ENCODE peak calls at places on chromosome 14, in four cellular contexts. P is K562, E is HepG2, C is GM12878. V is an unnamed sample.

GRCh38 chr14:22226381-22226780 is 362.6 kb downstream of the DAD1 start:
- DNase-seq in P (no peak), E (no peak), C (no peak), V (no peak)

GRCh38 chr14:51680031-51680430 is 28.3 kb downstream of the FRMD6 start:
- DNase-seq in P (no peak), E (no peak), C (no peak), V (no peak)

GRCh38 chr14:100733152-100733850 is 6.6 kb downstream of the DLK1 start:
- DNase-seq in P (no peak), E (no peak), C (no peak), V (no peak)

GRCh38 chr14:94481468-94482131 is 5.6 kb upstream of the SERPINA9 start:
- DNase-seq in P (no peak), E (peak; percentile 74), C (peak; percentile 61), V (no peak)

GRCh38 chr14:20627337-20628032 is 14.0 kb downstream of the OR6S1 start:
- DNase-seq in P (no peak), E (no peak), C (no peak), V (no peak)

GRCh38 chr14:45252356-45253069 is 489 bp downstream of the MIS18BP1 start:
- DNase-seq in P (no peak), E (no peak), C (no peak), V (no peak)

GRCh38 chr14:69879175-69880047 is at the start of gene SMOC1:
- DNase-seq in P (peak; percentile 9), E (peak; percentile 84), C (no peak), V (peak; percentile 31)

GRCh38 chr14:99737451-99737951 is 53.4 kb downstream of the CYP46A1 start:
- DNase-seq in P (no peak), E (no peak), C (no peak), V (no peak)

GRCh38 chr14:92846162-92846897 is 52.2 kb downstream of the GOLGA5 start:
- DNase-seq in P (peak; percentile 9), E (no peak), C (peak; percentile 86), V (no peak)

GRCh38 chr14:94893411-94894160 is 123.7 kb upstream of the GSC start:
- DNase-seq in P (no peak), E (no peak), C (no peak), V (no peak)

GRCh38 chr14:54447231-54447692 is 6.1 kb upstream of the CNIH1 start:
- DNase-seq in P (no peak), E (peak; percentile 95), C (no peak), V (no peak)

GRCh38 chr14:61877768-61878167 is 115.5 kb downstream of the SNAPC1 start:
- DNase-seq in P (no peak), E (no peak), C (no peak), V (no peak)

GRCh38 chr14:73820631-73821030 is 31.0 kb upstream of the PTGR2 start:
- DNase-seq in P (no peak), E (no peak), C (no peak), V (no peak)

GRCh38 chr14:73823339-73823885 is 28.2 kb upstream of the PTGR2 start:
- DNase-seq in P (no peak), E (no peak), C (no peak), V (no peak)

GRCh38 chr14:73825551-73826188 is 26.0 kb upstream of the PTGR2 start:
- DNase-seq in P (peak; percentile 85), E (peak; percentile 69), C (peak; percentile 20), V (peak; percentile 27)

GRCh38 chr14:73824536-73824935 is 27.1 kb upstream of the PTGR2 start:
- DNase-seq in P (no peak), E (no peak), C (no peak), V (no peak)

DNA sequence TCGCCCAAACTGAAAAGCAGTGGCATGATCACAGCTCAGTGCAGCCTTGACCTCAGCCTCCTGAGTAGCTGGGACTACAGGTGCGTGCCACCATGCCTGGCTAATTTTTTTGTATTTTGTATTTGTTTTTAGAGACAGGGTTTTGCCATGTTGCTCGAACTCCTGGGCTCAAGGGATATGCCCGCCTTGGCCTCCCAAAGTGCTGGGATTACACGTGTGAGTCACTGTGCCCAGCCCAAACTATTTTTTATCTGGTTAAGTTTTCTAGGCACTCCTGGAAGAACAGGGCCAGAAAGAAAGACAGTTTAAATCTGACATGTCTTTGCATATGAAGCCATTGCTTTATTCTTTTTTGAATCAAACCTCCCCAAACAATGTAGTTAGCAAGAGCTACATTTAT is 27.5 kb upstream of the PTGR2 start:
- DNase-seq in P (no peak), E (no peak), C (no peak), V (no peak)
- TF ChIP-seq BRCA1 in P (no peak), E (no peak), C (no peak), V (no peak)

GRCh38 chr14:32450919-32451675 is 122.0 kb downstream of the AKAP6 start:
- DNase-seq in P (no peak), E (no peak), C (no peak), V (no peak)
- TF ChIP-seq SP1 in P (no peak), E (no peak), C (no peak), V (no peak)

DNA sequence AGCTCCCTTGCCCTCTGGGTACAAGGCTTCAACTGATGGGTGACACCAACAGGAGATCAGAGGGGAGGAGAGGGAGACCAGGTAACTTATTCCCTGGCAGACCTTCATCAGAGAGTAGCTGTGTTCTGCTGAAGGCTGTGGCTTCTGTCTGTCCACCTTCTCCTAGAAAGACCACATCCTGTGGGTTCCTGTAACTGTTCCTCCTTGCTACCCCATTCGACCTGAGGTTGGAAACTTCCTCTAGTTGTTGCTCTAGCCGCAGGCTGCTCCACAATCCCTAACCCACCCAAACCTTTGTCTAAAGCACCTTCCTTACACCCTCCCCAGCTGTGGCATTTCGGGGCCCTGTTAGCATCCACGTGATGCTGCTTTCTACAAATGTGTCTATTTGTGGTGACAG is 454.2 kb downstream of the DPF3 start:
- DNase-seq in P (no peak), E (no peak), C (peak; percentile 28), V (no peak)
- TF ChIP-seq HDAC6 in P (no peak), E (no peak), C (no peak), V (no peak)

GRCh38 chr14:96681826-96682225 is 115.4 kb upstream of the VRK1 start:
- DNase-seq in P (no peak), E (no peak), C (no peak), V (no peak)
- TF ChIP-seq BRCA1 in P (no peak), E (no peak), C (no peak), V (no peak)